ENCODE peak calls at places on chromosomes 3 and 15, in nine cellular contexts. K is left cardiac atrium; P is stimulated activated CD4-positive, alpha-beta T cell treated with anti-CD3 and anti-CD28 coated beads, TNF-alpha, amount 100 ng/mL, for 24 hours; I is mesothelial cell of epicardium; R is hypothalamus; S is NCI-H1930; V is RWPE1; H is K562; Y is tibial artery. X is an unnamed sample.

GRCh38 chr3:25582242-25582641 is 82.5 kb downstream of the TOP2B start:
- DNase-seq in K (no peak), P (no peak), I (no peak), R (no peak), S (no peak), V (peak; percentile 51), H (peak; percentile 82), Y (no peak), X (no peak)

GRCh38 chr3:197505796-197506553 is 49.8 kb downstream of the BDH1 start:
- DNase-seq in K (peak; percentile 8), P (no peak), I (no peak), R (peak; percentile 15), S (no peak), V (no peak), H (no peak), Y (no peak), X (no peak)

GRCh38 chr3:284316-284715 is 87.8 kb downstream of the CHL1 start:
- DNase-seq in K (no peak), P (no peak), I (no peak), R (no peak), S (no peak), V (no peak), H (no peak), Y (no peak), X (no peak)

GRCh38 chr3:23880703-23881339 is 36.0 kb downstream of the NKIRAS1 start:
- DNase-seq in K (no peak), P (no peak), I (no peak), R (no peak), S (no peak), V (no peak), H (no peak), Y (no peak), X (no peak)

GRCh38 chr3:120039642-120040610 is 54.3 kb downstream of the GSK3B start:
- DNase-seq in K (no peak), P (no peak), I (no peak), R (no peak), S (no peak), V (no peak), H (no peak), Y (no peak), X (no peak)

GRCh38 chr3:167773584-167773983 is 38.1 kb downstream of the SERPINI1 start:
- DNase-seq in K (no peak), P (no peak), I (no peak), R (no peak), S (no peak), V (no peak), H (no peak), Y (no peak), X (no peak)

GRCh38 chr3:128054363-128054762 is 2.1 kb downstream of the SEC61A1 start:
- DNase-seq in K (no peak), P (no peak), I (no peak), R (no peak), S (no peak), V (peak; percentile 23), H (peak; percentile 25), Y (no peak), X (no peak)

GRCh38 chr3:60755094-60755493 is 496.2 kb downstream of the FHIT start:
- DNase-seq in K (no peak), P (no peak), I (no peak), R (no peak), S (no peak), V (no peak), H (no peak), Y (no peak), X (no peak)

GRCh38 chr3:140219161-140219745 is 284.3 kb downstream of the CLSTN2 start:
- DNase-seq in K (no peak), P (no peak), I (no peak), R (no peak), S (no peak), V (no peak), H (no peak), Y (no peak), X (no peak)

GRCh38 chr15:58549780-58550064 is 117.9 kb downstream of the LIPC start:
- DNase-seq in K (no peak), P (no peak), I (no peak), R (no peak), S (no peak), V (no peak), H (no peak), Y (no peak), X (no peak)

GRCh38 chr3:138082992-138083386 is 32.4 kb downstream of the DZIP1L start:
- DNase-seq in K (no peak), P (no peak), I (no peak), R (no peak), S (no peak), V (no peak), H (no peak), Y (no peak), X (no peak)

GRCh38 chr3:96548073-96548472 is 266.3 kb upstream of the EPHA6 start:
- DNase-seq in K (no peak), P (no peak), I (no peak), R (no peak), S (no peak), V (no peak), H (no peak), Y (no peak), X (no peak)

GRCh38 chr3:57278237-57278636 is 14.2 kb downstream of the ASB14 start:
- DNase-seq in K (no peak), P (no peak), I (no peak), R (no peak), S (no peak), V (no peak), H (no peak), Y (no peak), X (no peak)

GRCh38 chr15:94324117-94324826 is 92.9 kb downstream of the MCTP2 start:
- DNase-seq in K (peak; percentile 28), P (peak; percentile 35), I (peak; percentile 70), R (peak; percentile 38), S (peak; percentile 2), V (peak; percentile 70), H (peak; percentile 42), Y (no peak), X (no peak)

GRCh38 chr15:31504462-31504839 is 177.8 kb downstream of the KLF13 start:
- DNase-seq in K (no peak), P (no peak), I (no peak), R (no peak), S (no peak), V (peak; percentile 28), H (no peak), Y (no peak), X (no peak)

GRCh38 chr3:160459450-160459970 is 9.9 kb upstream of the TRIM59 start:
- DNase-seq in K (no peak), P (no peak), I (no peak), R (no peak), S (no peak), V (no peak), H (no peak), Y (no peak), X (no peak)

GRCh38 chr3:190345027-190345821 is 23.0 kb upstream of the CLDN1 start:
- DNase-seq in K (peak; percentile 36), P (no peak), I (no peak), R (no peak), S (no peak), V (peak; percentile 73), H (no peak), Y (no peak), X (peak; percentile 44)

GRCh38 chr15:68797589-68798377 is 22.9 kb downstream of the ANP32A start:
- DNase-seq in K (peak; percentile 49), P (no peak), I (no peak), R (peak; percentile 57), S (no peak), V (no peak), H (peak; percentile 86), Y (no peak), X (no peak)

GRCh38 chr3:83233715-83234114 is 1472.3 kb upstream of the GBE1 start:
- DNase-seq in K (no peak), P (no peak), I (no peak), R (no peak), S (no peak), V (no peak), H (no peak), Y (no peak), X (no peak)

GRCh38 chr15:69410290-69410874 is 3.8 kb upstream of the KIF23 start:
- DNase-seq in K (no peak), P (peak; percentile 37), I (no peak), R (no peak), S (no peak), V (peak; percentile 91), H (no peak), Y (no peak), X (no peak)

GRCh38 chr3:64084640-64085039 is 61.3 kb upstream of the PSMD6 start:
- DNase-seq in K (no peak), P (no peak), I (no peak), R (no peak), S (no peak), V (peak; percentile 51), H (no peak), Y (no peak), X (no peak)

GRCh38 chr15:99764521-99764920 is 31.3 kb upstream of the LYSMD4 start:
- DNase-seq in K (no peak), P (no peak), I (no peak), R (no peak), S (peak; percentile 25), V (no peak), H (no peak), Y (no peak), X (no peak)

GRCh38 chr15:33581032-33581431 is 270.3 kb downstream of the RYR3 start:
- DNase-seq in K (no peak), P (no peak), I (no peak), R (no peak), S (no peak), V (peak; percentile 64), H (no peak), Y (no peak), X (no peak)

GRCh38 chr3:14438262-14438661 is 35.9 kb downstream of the SLC6A6 start:
- DNase-seq in K (no peak), P (no peak), I (no peak), R (no peak), S (no peak), V (no peak), H (no peak), Y (no peak), X (no peak)

GRCh38 chr15:40307421-40308165 is at the start of gene PLCB2:
- DNase-seq in K (peak; percentile 47), P (peak; percentile 61), I (no peak), R (peak; percentile 31), S (no peak), V (no peak), H (peak; percentile 51), Y (no peak), X (no peak)

GRCh38 chr15:60773255-60773654 is 294.3 kb upstream of the ICE2 start:
- DNase-seq in K (no peak), P (no peak), I (no peak), R (no peak), S (no peak), V (no peak), H (no peak), Y (no peak), X (no peak)

GRCh38 chr3:31813197-31813596 is 167.9 kb downstream of the OSBPL10 start:
- DNase-seq in K (no peak), P (no peak), I (no peak), R (no peak), S (no peak), V (no peak), H (no peak), Y (no peak), X (no peak)

GRCh38 chr15:43204016-43204901 is 16.6 kb downstream of the EPB42 start:
- DNase-seq in K (peak; percentile 65), P (peak; percentile 42), I (no peak), R (no peak), S (no peak), V (peak; percentile 46), H (peak; percentile 64), Y (no peak), X (no peak)

GRCh38 chr3:78644847-78645246 is 1123.0 kb downstream of the ROBO1 start:
- DNase-seq in K (no peak), P (no peak), I (no peak), R (no peak), S (no peak), V (no peak), H (no peak), Y (no peak), X (no peak)

GRCh38 chr3:169662215-169663070 is 1.1 kb downstream of the MECOM start:
- DNase-seq in K (peak; percentile 82), P (no peak), I (peak; percentile 84), R (peak; percentile 49), S (peak; percentile 50), V (peak; percentile 65), H (peak; percentile 80), Y (peak; percentile 75), X (peak; percentile 41)

GRCh38 chr15:56820333-56820732 is 87.0 kb upstream of the ZNF280D start:
- DNase-seq in K (no peak), P (no peak), I (no peak), R (no peak), S (no peak), V (no peak), H (no peak), Y (no peak), X (no peak)